ENCODE peak calls at places on chromosomes 11 and 22, in five cellular contexts. One of them, this sample, is unnamed.

GRCh38 chr11:98107736-98108135 is 913.0 kb upstream of the CNTN5 start:
- DNase-seq in uterus: no peak
- DNase-seq in A549: no peak
- DNase-seq in CD8-positive, alpha-beta memory T cell: no peak
- DNase-seq in naive thymus-derived CD4-positive, alpha-beta T cell: no peak
- DNase-seq in this sample: peak; percentile 61

GRCh38 chr11:15909937-15910598 is 446.3 kb downstream of the SOX6 start:
- DNase-seq in A549: no peak
- DNase-seq in CD8-positive, alpha-beta memory T cell: no peak
- DNase-seq in naive thymus-derived CD4-positive, alpha-beta T cell: no peak
- DNase-seq in uterus: no peak
- DNase-seq in this sample: no peak

GRCh38 chr22:17774206-17774927 is at the start of gene BID:
- DNase-seq in CD8-positive, alpha-beta memory T cell: peak; percentile 47
- DNase-seq in uterus: no peak
- DNase-seq in naive thymus-derived CD4-positive, alpha-beta T cell: peak; percentile 58
- DNase-seq in A549: no peak
- DNase-seq in this sample: peak; percentile 35

GRCh38 chr11:62545437-62546243 is 966 bp downstream of the AHNAK start:
- DNase-seq in CD8-positive, alpha-beta memory T cell: peak; percentile 68
- DNase-seq in A549: peak; percentile 86
- DNase-seq in naive thymus-derived CD4-positive, alpha-beta T cell: peak; percentile 83
- DNase-seq in uterus: peak; percentile 96
- DNase-seq in this sample: peak; percentile 83

GRCh38 chr22:22210375-22210774 is 34.2 kb upstream of the VPREB1 start:
- DNase-seq in CD8-positive, alpha-beta memory T cell: peak; percentile 3
- DNase-seq in A549: peak; percentile 19
- DNase-seq in naive thymus-derived CD4-positive, alpha-beta T cell: peak; percentile 63
- DNase-seq in uterus: no peak
- DNase-seq in this sample: no peak

GRCh38 chr11:33598426-33599069 is 102.1 kb downstream of the C11orf91 start:
- DNase-seq in naive thymus-derived CD4-positive, alpha-beta T cell: no peak
- DNase-seq in uterus: no peak
- DNase-seq in CD8-positive, alpha-beta memory T cell: no peak
- DNase-seq in A549: no peak
- DNase-seq in this sample: no peak

GRCh38 chr11:15471028-15471708 is 356.4 kb downstream of the INSC start:
- DNase-seq in uterus: no peak
- DNase-seq in naive thymus-derived CD4-positive, alpha-beta T cell: no peak
- DNase-seq in CD8-positive, alpha-beta memory T cell: no peak
- DNase-seq in A549: no peak
- DNase-seq in this sample: no peak

GRCh38 chr22:22704156-22704946 is 59.9 kb downstream of the GGTLC2 start:
- DNase-seq in CD8-positive, alpha-beta memory T cell: no peak
- DNase-seq in naive thymus-derived CD4-positive, alpha-beta T cell: no peak
- DNase-seq in uterus: no peak
- DNase-seq in A549: no peak
- DNase-seq in this sample: no peak

GRCh38 chr22:42401562-42402334 is 30.5 kb downstream of the NFAM1 start:
- DNase-seq in CD8-positive, alpha-beta memory T cell: no peak
- DNase-seq in naive thymus-derived CD4-positive, alpha-beta T cell: no peak
- DNase-seq in uterus: no peak
- DNase-seq in A549: no peak
- DNase-seq in this sample: no peak

GRCh38 chr22:42397332-42398246 is 34.6 kb downstream of the NFAM1 start:
- DNase-seq in naive thymus-derived CD4-positive, alpha-beta T cell: no peak
- DNase-seq in uterus: no peak
- DNase-seq in A549: no peak
- DNase-seq in CD8-positive, alpha-beta memory T cell: no peak
- DNase-seq in this sample: no peak

GRCh38 chr22:42400811-42401547 is 31.2 kb downstream of the NFAM1 start:
- DNase-seq in CD8-positive, alpha-beta memory T cell: no peak
- DNase-seq in naive thymus-derived CD4-positive, alpha-beta T cell: no peak
- DNase-seq in A549: no peak
- DNase-seq in uterus: no peak
- DNase-seq in this sample: no peak

GRCh38 chr22:42399315-42400271 is 32.6 kb downstream of the NFAM1 start:
- DNase-seq in CD8-positive, alpha-beta memory T cell: no peak
- DNase-seq in naive thymus-derived CD4-positive, alpha-beta T cell: no peak
- DNase-seq in A549: no peak
- DNase-seq in uterus: no peak
- DNase-seq in this sample: peak; percentile 66

DNA sequence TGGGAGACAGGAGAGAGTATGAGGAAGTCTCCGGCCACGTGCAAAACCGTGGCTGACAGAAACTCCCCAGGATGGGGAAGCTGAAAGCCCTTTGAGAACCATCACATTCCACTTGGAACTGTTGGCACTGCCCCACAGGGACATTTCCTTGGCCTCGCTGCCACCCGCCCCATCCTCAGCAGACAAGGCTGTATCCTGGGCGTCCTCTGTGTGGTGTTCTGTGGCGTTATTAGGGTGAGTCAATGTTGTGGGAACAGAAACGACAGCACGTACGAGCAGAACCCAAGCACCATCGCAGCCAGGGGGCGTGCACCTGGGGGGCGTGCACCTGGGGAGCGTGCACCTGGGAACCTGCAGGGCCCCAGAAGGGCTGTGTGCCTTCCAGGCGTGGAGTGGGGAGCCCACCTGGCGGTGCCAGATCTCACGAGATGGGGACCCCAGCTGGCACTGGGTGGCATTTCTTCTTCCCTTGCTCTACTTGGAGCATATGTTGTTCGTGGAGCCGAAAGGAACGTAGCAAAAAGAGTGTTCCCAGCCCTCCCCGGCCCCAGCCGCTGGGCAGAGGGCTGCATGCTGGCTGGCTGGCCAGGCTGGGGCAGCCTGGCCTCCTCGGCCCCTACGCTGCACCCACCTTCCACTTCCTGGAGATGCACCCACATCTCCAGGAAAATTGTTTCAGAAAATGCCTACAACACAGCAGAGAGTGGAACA is 35.4 kb downstream of the NFAM1 start:
- DNase-seq in uterus: no peak
- DNase-seq in A549: no peak
- DNase-seq in CD8-positive, alpha-beta memory T cell: no peak
- DNase-seq in naive thymus-derived CD4-positive, alpha-beta T cell: no peak
- DNase-seq in this sample: no peak
- H3K4me3 ChIP-seq in uterus: no peak overlapping the region
- H3K4me3 ChIP-seq in A549: no peak overlapping the region
- H3K4me3 ChIP-seq in CD8-positive, alpha-beta memory T cell: no peak overlapping the region
- H3K4me3 ChIP-seq in naive thymus-derived CD4-positive, alpha-beta T cell: no peak overlapping the region
- H3K4me3 ChIP-seq in this sample: no peak overlapping the region

GRCh38 chr11:3160252-3161031 is 4.7 kb downstream of the OSBPL5 start:
- DNase-seq in CD8-positive, alpha-beta memory T cell: no peak
- DNase-seq in naive thymus-derived CD4-positive, alpha-beta T cell: no peak
- DNase-seq in uterus: peak; percentile 89
- DNase-seq in A549: no peak
- DNase-seq in this sample: peak; percentile 90
- H3K4me3 ChIP-seq in CD8-positive, alpha-beta memory T cell: no peak overlapping the region
- H3K4me3 ChIP-seq in naive thymus-derived CD4-positive, alpha-beta T cell: no peak overlapping the region
- H3K4me3 ChIP-seq in uterus: peak overlapping the region; percentile 59
- H3K4me3 ChIP-seq in A549: no peak overlapping the region
- H3K4me3 ChIP-seq in this sample: peak overlapping the region; percentile 49

GRCh38 chr11:78138281-78138680 is 1.1 kb downstream of the ALG8 start:
- DNase-seq in A549: no peak
- DNase-seq in CD8-positive, alpha-beta memory T cell: no peak
- DNase-seq in naive thymus-derived CD4-positive, alpha-beta T cell: no peak
- DNase-seq in uterus: no peak
- DNase-seq in this sample: no peak
- H3K4me3 ChIP-seq in A549: peak overlapping the region; percentile 65
- H3K4me3 ChIP-seq in CD8-positive, alpha-beta memory T cell: no peak overlapping the region
- H3K4me3 ChIP-seq in naive thymus-derived CD4-positive, alpha-beta T cell: peak overlapping the region; percentile 88
- H3K4me3 ChIP-seq in uterus: peak overlapping the region; percentile 60
- H3K4me3 ChIP-seq in this sample: no peak overlapping the region

DNA sequence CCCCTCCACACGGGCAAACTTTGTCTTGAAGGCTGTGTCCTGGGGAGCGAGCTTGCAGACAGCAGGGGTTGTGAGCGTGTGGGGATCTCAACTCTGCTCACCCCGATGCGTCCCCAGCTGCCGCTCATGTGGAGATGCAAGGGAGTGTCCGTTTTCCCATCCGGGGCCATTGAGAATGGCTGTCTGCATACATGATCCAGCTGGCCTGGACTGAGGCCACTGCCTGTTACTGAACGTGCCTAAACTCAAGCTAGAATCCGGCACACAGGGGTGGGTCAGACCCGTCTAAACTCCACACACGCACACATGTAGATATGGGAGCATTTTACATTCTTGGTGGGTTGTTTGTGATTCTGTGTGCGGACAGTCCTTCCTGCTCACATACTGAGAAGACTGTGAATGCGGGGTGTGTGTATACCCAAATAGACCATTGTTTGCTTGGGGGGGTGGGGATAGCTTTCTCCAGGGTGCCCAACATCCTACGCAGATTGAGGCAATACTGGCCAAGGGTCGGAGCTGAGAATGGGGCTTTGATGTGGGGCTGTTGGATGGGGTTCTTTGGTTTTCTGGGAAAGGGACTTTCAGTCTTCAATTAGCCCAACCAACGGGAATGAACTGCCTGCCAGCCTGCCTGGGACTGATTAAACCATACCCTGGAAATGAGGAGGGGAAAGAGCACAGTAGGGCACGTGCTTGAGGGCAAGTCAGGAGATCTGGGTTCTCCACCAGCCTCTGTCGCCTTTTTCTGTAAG is 60.4 kb downstream of the ST3GAL4 start:
- DNase-seq in CD8-positive, alpha-beta memory T cell: no peak
- DNase-seq in naive thymus-derived CD4-positive, alpha-beta T cell: no peak
- DNase-seq in A549: no peak
- DNase-seq in uterus: peak; percentile 76
- DNase-seq in this sample: no peak
- H3K4me3 ChIP-seq in CD8-positive, alpha-beta memory T cell: peak overlapping the region; percentile 28
- H3K4me3 ChIP-seq in naive thymus-derived CD4-positive, alpha-beta T cell: peak overlapping the region; percentile 41
- H3K4me3 ChIP-seq in A549: no peak overlapping the region
- H3K4me3 ChIP-seq in uterus: peak overlapping the region; percentile 37
- H3K4me3 ChIP-seq in this sample: no peak overlapping the region

GRCh38 chr22:46761017-46761416 is 1.4 kb upstream of the TBC1D22A start:
- DNase-seq in naive thymus-derived CD4-positive, alpha-beta T cell: no peak
- DNase-seq in CD8-positive, alpha-beta memory T cell: no peak
- DNase-seq in uterus: no peak
- DNase-seq in A549: no peak
- DNase-seq in this sample: no peak
- H3K4me3 ChIP-seq in naive thymus-derived CD4-positive, alpha-beta T cell: no peak overlapping the region
- H3K4me3 ChIP-seq in CD8-positive, alpha-beta memory T cell: no peak overlapping the region
- H3K4me3 ChIP-seq in uterus: no peak overlapping the region
- H3K4me3 ChIP-seq in A549: peak overlapping the region; percentile 98
- H3K4me3 ChIP-seq in this sample: no peak overlapping the region

DNA sequence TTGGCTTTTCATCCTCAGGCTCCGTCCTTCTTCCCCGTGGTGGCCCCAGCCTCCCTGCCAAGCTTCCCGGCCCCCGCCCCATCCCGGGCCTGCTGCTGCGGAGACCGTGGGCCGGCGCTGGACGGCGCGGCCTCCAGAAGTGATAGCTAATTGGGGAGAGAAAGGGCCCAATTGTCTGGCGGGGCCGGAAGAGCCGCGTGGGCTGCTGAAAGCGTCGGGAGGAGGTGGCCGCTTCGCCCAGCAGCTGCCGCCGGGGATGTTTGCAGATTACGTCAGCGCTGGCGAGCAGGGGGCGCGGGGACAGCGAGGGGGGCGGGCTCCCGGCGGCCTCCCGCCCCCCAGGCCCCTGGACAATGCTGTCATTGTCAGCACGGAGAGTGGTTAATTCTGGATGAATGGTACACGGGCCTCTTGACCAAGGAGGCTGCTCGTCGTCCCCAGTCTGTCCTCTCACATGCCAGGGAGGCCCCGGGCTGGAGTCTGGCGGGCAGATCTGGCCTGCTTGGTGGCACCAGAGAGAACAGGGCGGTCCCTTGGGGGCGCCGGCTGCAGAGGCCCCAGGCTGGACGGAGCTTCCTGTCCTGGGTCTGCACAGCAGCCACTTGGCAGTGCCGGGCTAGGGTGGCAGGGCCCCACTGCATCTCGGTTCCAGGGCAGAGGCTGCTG is 1.6 kb downstream of the SMIM38 start:
- DNase-seq in CD8-positive, alpha-beta memory T cell: no peak
- DNase-seq in uterus: no peak
- DNase-seq in naive thymus-derived CD4-positive, alpha-beta T cell: no peak
- DNase-seq in A549: no peak
- DNase-seq in this sample: peak; percentile 95
- H3K4me3 ChIP-seq in CD8-positive, alpha-beta memory T cell: no peak overlapping the region
- H3K4me3 ChIP-seq in uterus: no peak overlapping the region
- H3K4me3 ChIP-seq in naive thymus-derived CD4-positive, alpha-beta T cell: no peak overlapping the region
- H3K4me3 ChIP-seq in A549: no peak overlapping the region
- H3K4me3 ChIP-seq in this sample: peak overlapping the region; percentile 35

DNA sequence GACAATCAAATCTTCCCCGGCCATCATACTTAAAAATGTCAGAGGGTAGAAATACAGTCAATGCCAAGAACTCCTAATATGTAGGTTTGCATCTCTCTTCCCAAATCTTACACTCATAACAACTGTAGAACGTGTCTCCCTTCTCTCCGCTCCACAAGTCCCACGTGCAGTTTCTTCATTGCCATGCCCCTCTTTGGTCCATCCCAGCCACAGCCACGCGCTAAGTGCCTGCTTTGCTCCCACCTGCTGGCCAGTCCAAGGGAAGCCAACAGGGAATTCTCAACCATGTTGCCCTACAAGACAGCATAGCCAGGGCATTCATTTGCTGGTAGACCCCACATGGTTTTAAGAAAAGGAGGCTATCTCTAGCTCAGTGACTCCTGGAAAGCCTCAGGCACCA is 420.6 kb upstream of the ISX start:
- DNase-seq in uterus: no peak
- DNase-seq in CD8-positive, alpha-beta memory T cell: no peak
- DNase-seq in A549: peak; percentile 1
- DNase-seq in naive thymus-derived CD4-positive, alpha-beta T cell: no peak
- DNase-seq in this sample: no peak
- H3K4me3 ChIP-seq in uterus: no peak overlapping the region
- H3K4me3 ChIP-seq in CD8-positive, alpha-beta memory T cell: no peak overlapping the region
- H3K4me3 ChIP-seq in A549: no peak overlapping the region
- H3K4me3 ChIP-seq in naive thymus-derived CD4-positive, alpha-beta T cell: no peak overlapping the region
- H3K4me3 ChIP-seq in this sample: no peak overlapping the region

DNA sequence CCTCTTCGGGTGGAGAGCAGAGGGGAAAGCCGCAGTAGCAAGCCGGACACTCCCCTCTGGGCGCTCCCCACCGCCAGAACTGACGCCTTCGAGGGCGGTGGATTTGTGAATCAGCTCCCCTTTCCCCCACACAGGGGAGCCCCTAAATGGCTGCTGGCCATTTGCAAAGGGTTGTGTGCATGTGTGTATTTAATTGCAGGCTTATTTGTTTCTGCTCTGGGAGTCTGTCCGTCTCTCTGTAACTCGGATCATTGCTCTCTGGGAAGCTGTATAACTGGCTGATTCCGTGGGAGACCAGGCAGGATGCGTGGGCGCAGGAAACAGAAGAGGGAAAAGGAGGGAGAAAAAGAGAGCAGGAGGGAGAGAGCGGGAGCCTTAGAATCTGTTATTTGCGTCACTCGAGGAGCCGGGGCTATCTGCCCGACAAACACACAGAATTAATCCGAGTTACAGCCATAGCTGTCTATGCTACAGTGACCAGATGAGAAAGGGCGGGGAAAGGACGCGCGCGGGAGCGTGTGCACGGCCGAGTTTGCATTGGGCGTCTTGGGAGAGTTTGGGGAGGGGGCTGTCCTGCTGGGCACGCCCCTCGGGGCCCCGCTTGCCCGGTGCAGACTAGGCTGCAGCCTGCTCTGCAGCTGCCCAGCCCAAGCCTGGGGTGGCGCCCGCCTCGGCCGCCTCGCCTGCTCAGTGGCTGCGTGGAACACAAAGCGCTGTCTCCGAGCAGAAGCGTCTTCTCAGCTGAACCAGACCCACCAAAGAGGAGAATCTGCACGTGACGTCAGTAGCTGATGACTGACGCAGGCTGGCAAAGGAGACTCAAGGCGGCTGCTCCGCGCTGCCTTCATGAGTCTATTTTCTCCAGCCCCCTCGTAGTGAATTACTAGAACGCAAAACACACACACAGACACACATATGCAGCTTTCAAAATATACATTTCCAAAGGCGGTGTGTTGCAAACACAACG is 105.3 kb upstream of the HSD17B12 start:
- DNase-seq in naive thymus-derived CD4-positive, alpha-beta T cell: no peak
- DNase-seq in A549: peak; percentile 23
- DNase-seq in uterus: no peak
- DNase-seq in CD8-positive, alpha-beta memory T cell: no peak
- DNase-seq in this sample: peak; percentile 77
- H3K4me3 ChIP-seq in naive thymus-derived CD4-positive, alpha-beta T cell: no peak overlapping the region
- H3K4me3 ChIP-seq in A549: peak overlapping the region; percentile 16
- H3K4me3 ChIP-seq in uterus: peak overlapping the region; percentile 19
- H3K4me3 ChIP-seq in CD8-positive, alpha-beta memory T cell: no peak overlapping the region
- H3K4me3 ChIP-seq in this sample: peak overlapping the region; percentile 54